ENCODE peak calls at places on chromosomes 7 and 10, in five cellular contexts. V, Q, L, D and U are unnamed samples.

GRCh38 chr7:1981201-1981877 is 251.4 kb downstream of the MAD1L1 start:
- DNase-seq in V (no peak), Q (no peak), L (no peak), D (no peak), U (no peak)

GRCh38 chr10:32070645-32071044 is 14.4 kb upstream of the KIF5B start:
- DNase-seq in V (no peak), Q (no peak), L (no peak), D (no peak), U (no peak)

GRCh38 chr10:77605466-77605865 is 32.1 kb downstream of the KCNMA1 start:
- DNase-seq in V (no peak), Q (no peak), L (no peak), D (no peak), U (no peak)

GRCh38 chr7:157501576-157501975 is 164.8 kb downstream of the DNAJB6 start:
- DNase-seq in V (no peak), Q (no peak), L (no peak), D (no peak), U (no peak)

GRCh38 chr10:89516149-89516832 is 19.1 kb downstream of the SLC16A12 start:
- DNase-seq in V (no peak), Q (no peak), L (no peak), D (peak), U (no peak)

GRCh38 chr7:122884186-122884585 is 2.1 kb downstream of the CADPS2 start:
- DNase-seq in V (no peak), Q (peak), L (peak), D (no peak), U (no peak)

GRCh38 chr7:127905491-127906330 is 125.5 kb downstream of the LRRC4 start:
- DNase-seq in V (no peak), Q (no peak), L (no peak), D (no peak), U (no peak)

GRCh38 chr7:130492519-130493274 is 812 bp downstream of the MEST start:
- DNase-seq in V (no peak), Q (no peak), L (no peak), D (no peak), U (no peak)

GRCh38 chr7:194996-195829 is 2.8 kb downstream of the FAM20C start:
- DNase-seq in V (no peak), Q (no peak), L (no peak), D (peak), U (no peak)

GRCh38 chr7:5773661-5774086 is 7.8 kb downstream of the RNF216 start:
- DNase-seq in V (peak), Q (no peak), L (no peak), D (peak), U (no peak)

GRCh38 chr10:111142082-111142481 is 65.3 kb downstream of the ADRA2A start:
- DNase-seq in V (peak), Q (no peak), L (no peak), D (no peak), U (no peak)

GRCh38 chr10:7318836-7319235 is 92.0 kb downstream of the SFMBT2 start:
- DNase-seq in V (no peak), Q (no peak), L (no peak), D (no peak), U (peak)

GRCh38 chr7:17706734-17707133 is 233.6 kb downstream of the SNX13 start:
- DNase-seq in V (peak), Q (peak), L (peak), D (peak), U (peak)

GRCh38 chr10:306654-307185 is 171.5 kb downstream of the ZMYND11 start:
- DNase-seq in V (no peak), Q (no peak), L (no peak), D (no peak), U (no peak)

GRCh38 chr10:50561266-50561665 is 62.5 kb downstream of the SGMS1 start:
- DNase-seq in V (no peak), Q (no peak), L (no peak), D (peak), U (no peak)